ENCODE peak calls at places on chromosome 22, in seven cellular contexts. One of them, this sample, is unnamed.

GRCh38 chr22:46583571-46583970 is 36.6 kb upstream of the GRAMD4 start:
- DNase-seq in right atrium auricular region: no peak
- DNase-seq in neural progenitor cell: no peak
- DNase-seq in dorsolateral prefrontal cortex: peak
- DNase-seq in IMR-90: no peak
- DNase-seq in epithelial cell of esophagus: no peak
- DNase-seq in OCI-LY7: no peak
- DNase-seq in this sample: no peak

GRCh38 chr22:21726650-21727049 is 8.9 kb downstream of the YPEL1 start:
- DNase-seq in epithelial cell of esophagus: peak
- DNase-seq in IMR-90: no peak
- DNase-seq in neural progenitor cell: peak
- DNase-seq in OCI-LY7: peak
- DNase-seq in dorsolateral prefrontal cortex: no peak
- DNase-seq in right atrium auricular region: no peak
- DNase-seq in this sample: no peak

GRCh38 chr22:30922151-30922611 is 46.4 kb downstream of the MORC2 start:
- DNase-seq in neural progenitor cell: peak
- DNase-seq in IMR-90: peak
- DNase-seq in dorsolateral prefrontal cortex: peak
- DNase-seq in OCI-LY7: peak
- DNase-seq in right atrium auricular region: no peak
- DNase-seq in epithelial cell of esophagus: peak
- DNase-seq in this sample: peak

GRCh38 chr22:24473278-24473677 is 21.9 kb upstream of the UPB1 start:
- DNase-seq in dorsolateral prefrontal cortex: no peak
- DNase-seq in epithelial cell of esophagus: no peak
- DNase-seq in neural progenitor cell: no peak
- DNase-seq in OCI-LY7: peak
- DNase-seq in right atrium auricular region: no peak
- DNase-seq in IMR-90: no peak
- DNase-seq in this sample: no peak

GRCh38 chr22:47164514-47165337 is 402.3 kb downstream of the TBC1D22A start:
- DNase-seq in right atrium auricular region: no peak
- DNase-seq in OCI-LY7: no peak
- DNase-seq in neural progenitor cell: peak
- DNase-seq in IMR-90: no peak
- DNase-seq in dorsolateral prefrontal cortex: peak
- DNase-seq in epithelial cell of esophagus: no peak
- DNase-seq in this sample: no peak

GRCh38 chr22:39472570-39473556 is 16.1 kb downstream of the MGAT3 start:
- DNase-seq in IMR-90: no peak
- DNase-seq in OCI-LY7: peak
- DNase-seq in epithelial cell of esophagus: no peak
- DNase-seq in dorsolateral prefrontal cortex: peak
- DNase-seq in right atrium auricular region: no peak
- DNase-seq in neural progenitor cell: no peak
- DNase-seq in this sample: no peak

GRCh38 chr22:42683599-42684283 is 34.5 kb upstream of the CYB5R3 start:
- DNase-seq in right atrium auricular region: peak
- DNase-seq in dorsolateral prefrontal cortex: no peak
- DNase-seq in neural progenitor cell: no peak
- DNase-seq in OCI-LY7: no peak
- DNase-seq in IMR-90: no peak
- DNase-seq in epithelial cell of esophagus: no peak
- DNase-seq in this sample: no peak

GRCh38 chr22:34886812-34887211 is 179.1 kb upstream of the ISX start:
- DNase-seq in epithelial cell of esophagus: no peak
- DNase-seq in IMR-90: no peak
- DNase-seq in right atrium auricular region: no peak
- DNase-seq in OCI-LY7: no peak
- DNase-seq in dorsolateral prefrontal cortex: no peak
- DNase-seq in neural progenitor cell: no peak
- DNase-seq in this sample: no peak

GRCh38 chr22:37803195-37803635 is 4.5 kb upstream of the GCAT start:
- DNase-seq in epithelial cell of esophagus: no peak
- DNase-seq in IMR-90: no peak
- DNase-seq in right atrium auricular region: no peak
- DNase-seq in dorsolateral prefrontal cortex: no peak
- DNase-seq in neural progenitor cell: peak
- DNase-seq in OCI-LY7: no peak
- DNase-seq in this sample: no peak
- H3K4me3 ChIP-seq in epithelial cell of esophagus: peak
- H3K4me3 ChIP-seq in IMR-90: no peak
- H3K4me3 ChIP-seq in right atrium auricular region: peak
- H3K4me3 ChIP-seq in dorsolateral prefrontal cortex: peak
- H3K4me3 ChIP-seq in neural progenitor cell: peak
- H3K4me3 ChIP-seq in OCI-LY7: no peak
- H3K4me3 ChIP-seq in this sample: peak

DNA sequence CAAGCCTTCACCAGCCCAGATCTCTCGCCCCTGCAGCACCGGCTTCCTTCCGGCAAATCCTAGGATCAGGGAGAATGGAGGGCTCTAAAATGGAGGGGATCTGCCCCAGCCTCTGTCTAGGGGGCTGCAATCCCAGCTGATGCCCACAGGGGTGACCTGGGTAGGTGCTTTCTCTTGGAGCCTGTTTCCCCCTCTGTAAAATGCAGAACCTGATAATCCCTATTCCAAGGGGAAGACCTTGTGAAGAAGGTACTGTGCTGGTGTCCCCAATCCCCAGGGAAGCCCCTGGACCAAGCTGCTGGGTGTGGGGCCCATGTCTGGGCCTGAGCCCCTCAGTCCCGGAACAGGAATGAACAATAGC is 2.8 kb downstream of the EMID1 start:
- DNase-seq in right atrium auricular region: no peak
- DNase-seq in IMR-90: no peak
- DNase-seq in neural progenitor cell: no peak
- DNase-seq in dorsolateral prefrontal cortex: no peak
- DNase-seq in epithelial cell of esophagus: no peak
- DNase-seq in OCI-LY7: no peak
- DNase-seq in this sample: no peak
- H3K4me3 ChIP-seq in right atrium auricular region: no peak
- H3K4me3 ChIP-seq in IMR-90: no peak
- H3K4me3 ChIP-seq in neural progenitor cell: no peak
- H3K4me3 ChIP-seq in dorsolateral prefrontal cortex: peak
- H3K4me3 ChIP-seq in epithelial cell of esophagus: no peak
- H3K4me3 ChIP-seq in OCI-LY7: no peak
- H3K4me3 ChIP-seq in this sample: no peak

DNA sequence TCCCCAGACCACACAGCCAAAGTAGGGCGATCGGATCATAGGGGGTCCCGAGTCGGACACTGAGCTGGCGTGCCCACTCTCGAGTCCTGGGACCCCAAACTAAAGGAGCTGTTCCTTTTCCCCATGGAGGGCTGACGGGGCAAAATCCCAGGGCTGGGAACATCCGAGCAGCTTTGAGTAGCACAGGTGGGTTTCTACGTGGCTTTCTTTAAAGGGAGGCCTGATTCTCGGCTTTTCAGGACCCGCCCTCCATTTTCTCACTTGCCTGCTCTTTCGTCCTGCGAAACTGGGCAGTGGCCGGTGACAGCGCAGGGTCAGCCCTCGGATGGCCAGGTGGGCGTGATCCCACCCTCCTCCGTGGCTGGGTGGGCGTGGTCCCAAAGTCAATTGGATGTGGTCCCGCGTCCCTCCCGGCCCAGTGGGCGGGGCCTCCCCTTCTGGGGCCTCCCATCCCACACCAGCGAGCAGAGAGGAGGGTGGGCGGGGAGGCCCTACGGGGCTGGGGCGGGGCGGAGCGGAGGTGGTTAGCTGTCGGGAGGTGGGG is 17.5 kb upstream of the TXNRD2 start:
- DNase-seq in epithelial cell of esophagus: peak
- DNase-seq in dorsolateral prefrontal cortex: no peak
- DNase-seq in OCI-LY7: no peak
- DNase-seq in right atrium auricular region: peak
- DNase-seq in neural progenitor cell: peak
- DNase-seq in IMR-90: peak
- DNase-seq in this sample: no peak
- H3K4me3 ChIP-seq in epithelial cell of esophagus: peak
- H3K4me3 ChIP-seq in dorsolateral prefrontal cortex: no peak
- H3K4me3 ChIP-seq in OCI-LY7: no peak
- H3K4me3 ChIP-seq in right atrium auricular region: peak
- H3K4me3 ChIP-seq in neural progenitor cell: peak
- H3K4me3 ChIP-seq in IMR-90: no peak
- H3K4me3 ChIP-seq in this sample: peak

GRCh38 chr22:32352681-32353080 is 5.0 kb upstream of the RFPL3 start:
- DNase-seq in dorsolateral prefrontal cortex: no peak
- DNase-seq in epithelial cell of esophagus: no peak
- DNase-seq in neural progenitor cell: no peak
- DNase-seq in right atrium auricular region: no peak
- DNase-seq in OCI-LY7: no peak
- DNase-seq in IMR-90: no peak
- DNase-seq in this sample: no peak

GRCh38 chr22:32353840-32354239 is 3.8 kb upstream of the RFPL3 start:
- DNase-seq in dorsolateral prefrontal cortex: no peak
- DNase-seq in IMR-90: no peak
- DNase-seq in epithelial cell of esophagus: no peak
- DNase-seq in neural progenitor cell: no peak
- DNase-seq in right atrium auricular region: no peak
- DNase-seq in OCI-LY7: no peak
- DNase-seq in this sample: no peak

GRCh38 chr22:32353292-32353691 is 4.4 kb upstream of the RFPL3 start:
- DNase-seq in neural progenitor cell: no peak
- DNase-seq in right atrium auricular region: no peak
- DNase-seq in dorsolateral prefrontal cortex: no peak
- DNase-seq in IMR-90: no peak
- DNase-seq in OCI-LY7: no peak
- DNase-seq in epithelial cell of esophagus: no peak
- DNase-seq in this sample: no peak

GRCh38 chr22:32354360-32355351 is 3.0 kb upstream of the RFPL3 start:
- DNase-seq in dorsolateral prefrontal cortex: no peak
- DNase-seq in epithelial cell of esophagus: peak
- DNase-seq in right atrium auricular region: no peak
- DNase-seq in neural progenitor cell: no peak
- DNase-seq in OCI-LY7: peak
- DNase-seq in IMR-90: peak
- DNase-seq in this sample: no peak

DNA sequence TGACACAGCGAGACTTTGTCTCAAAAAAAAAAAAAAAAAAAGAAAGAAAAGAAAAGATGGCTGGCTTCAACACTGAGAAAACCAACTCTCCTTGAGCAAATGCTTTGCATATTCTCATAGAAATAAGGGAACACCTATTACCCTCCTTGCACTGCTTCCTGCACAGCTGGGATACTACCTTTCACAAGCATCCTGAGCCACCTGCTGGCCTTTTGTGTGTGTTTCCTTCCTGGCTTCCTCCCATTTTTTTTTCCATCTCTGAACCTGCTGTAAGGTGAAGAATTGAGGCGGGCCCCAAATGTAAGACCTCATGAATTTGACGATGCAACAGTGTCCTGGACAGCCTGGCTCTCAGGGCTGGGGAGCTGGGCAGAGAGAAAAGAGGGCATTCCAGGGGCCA is 1.9 kb upstream of the RFPL3 start:
- DNase-seq in neural progenitor cell: peak
- DNase-seq in epithelial cell of esophagus: peak
- DNase-seq in right atrium auricular region: no peak
- DNase-seq in IMR-90: no peak
- DNase-seq in OCI-LY7: peak
- DNase-seq in dorsolateral prefrontal cortex: no peak
- DNase-seq in this sample: no peak
- H3K4me3 ChIP-seq in neural progenitor cell: no peak
- H3K4me3 ChIP-seq in epithelial cell of esophagus: no peak
- H3K4me3 ChIP-seq in right atrium auricular region: no peak
- H3K4me3 ChIP-seq in IMR-90: no peak
- H3K4me3 ChIP-seq in OCI-LY7: no peak
- H3K4me3 ChIP-seq in dorsolateral prefrontal cortex: no peak
- H3K4me3 ChIP-seq in this sample: no peak

GRCh38 chr22:37559521-37559900 is 769 bp upstream of the CDC42EP1 start:
- DNase-seq in right atrium auricular region: no peak
- DNase-seq in dorsolateral prefrontal cortex: no peak
- DNase-seq in OCI-LY7: no peak
- DNase-seq in IMR-90: no peak
- DNase-seq in epithelial cell of esophagus: no peak
- DNase-seq in neural progenitor cell: no peak
- DNase-seq in this sample: no peak
- H3K4me3 ChIP-seq in right atrium auricular region: peak
- H3K4me3 ChIP-seq in dorsolateral prefrontal cortex: peak
- H3K4me3 ChIP-seq in OCI-LY7: no peak
- H3K4me3 ChIP-seq in IMR-90: peak
- H3K4me3 ChIP-seq in epithelial cell of esophagus: no peak
- H3K4me3 ChIP-seq in neural progenitor cell: no peak
- H3K4me3 ChIP-seq in this sample: peak

DNA sequence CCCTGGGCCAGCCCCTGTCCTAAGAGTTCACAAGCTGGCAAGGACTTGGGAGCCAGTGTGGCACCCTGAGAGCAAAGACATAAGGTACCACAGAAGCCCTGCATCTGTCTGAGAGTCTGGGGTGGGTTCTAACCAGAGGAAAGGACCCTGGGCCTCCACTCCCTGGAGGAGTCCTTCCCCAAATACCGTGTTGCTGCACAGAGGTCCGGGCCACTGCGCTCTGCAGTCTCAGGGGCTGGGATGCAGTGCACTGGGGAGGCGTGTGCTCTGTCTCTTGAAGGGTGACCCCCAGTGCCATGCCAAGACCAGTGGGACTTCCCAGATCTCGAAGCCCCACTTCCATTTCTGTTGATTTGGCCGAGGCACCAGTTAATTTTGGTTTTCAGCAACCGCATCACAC is 4.3 kb upstream of the SH3BP1 start:
- DNase-seq in right atrium auricular region: no peak
- DNase-seq in OCI-LY7: no peak
- DNase-seq in IMR-90: no peak
- DNase-seq in dorsolateral prefrontal cortex: no peak
- DNase-seq in epithelial cell of esophagus: no peak
- DNase-seq in neural progenitor cell: no peak
- DNase-seq in this sample: no peak
- H3K4me3 ChIP-seq in right atrium auricular region: no peak
- H3K4me3 ChIP-seq in OCI-LY7: no peak
- H3K4me3 ChIP-seq in IMR-90: no peak
- H3K4me3 ChIP-seq in dorsolateral prefrontal cortex: no peak
- H3K4me3 ChIP-seq in epithelial cell of esophagus: no peak
- H3K4me3 ChIP-seq in neural progenitor cell: no peak
- H3K4me3 ChIP-seq in this sample: no peak

This sample was measured in esophagus muscularis mucosa.